ENCODE peak calls at places on chromosomes 5 and 9, in seven cellular contexts. Q is transverse colon; F is CD8-positive, alpha-beta T cell; O is A549; A is aorta; U is cardiac muscle cell; I is colonic mucosa. W is an unnamed sample.

GRCh38 chr9:10396641-10397040 is 216.2 kb downstream of the PTPRD start:
- DNase-seq in Q (no peak), F (no peak), O (no peak), A (no peak), U (no peak), I (no peak), W (no peak)

GRCh38 chr9:120998111-120998510 is 52.0 kb downstream of the C5 start:
- DNase-seq in Q (no peak), F (no peak), O (no peak), A (no peak), U (no peak), I (no peak), W (no peak)

GRCh38 chr9:114880276-114880891 is 50.0 kb downstream of the TNFSF8 start:
- DNase-seq in Q (no peak), F (no peak), O (no peak), A (no peak), U (no peak), I (no peak), W (no peak)

GRCh38 chr9:18861599-18862546 is 171.1 kb downstream of the SAXO1 start:
- DNase-seq in Q (no peak), F (no peak), O (no peak), A (peak; percentile 83), U (peak; percentile 27), I (no peak), W (peak; percentile 7)

GRCh38 chr9:110189001-110189400 is 19.0 kb downstream of the C9orf152 start:
- DNase-seq in Q (peak; percentile 77), F (no peak), O (no peak), A (no peak), U (no peak), I (peak; percentile 78), W (no peak)

GRCh38 chr5:73630760-73631159 is 4.8 kb downstream of the ARHGEF28 start:
- DNase-seq in Q (no peak), F (no peak), O (no peak), A (no peak), U (no peak), I (no peak), W (no peak)

GRCh38 chr5:56175465-56175864 is 57.7 kb downstream of the ANKRD55 start:
- DNase-seq in Q (no peak), F (no peak), O (no peak), A (no peak), U (peak; percentile 26), I (no peak), W (no peak)

GRCh38 chr5:115170924-115171510 is 1.3 kb upstream of the TRIM36 start:
- DNase-seq in Q (no peak), F (no peak), O (no peak), A (no peak), U (no peak), I (no peak), W (no peak)

GRCh38 chr9:86175743-86176456 is 76.5 kb upstream of the GOLM1 start:
- DNase-seq in Q (no peak), F (no peak), O (no peak), A (no peak), U (no peak), I (no peak), W (no peak)

GRCh38 chr9:27861887-27862286 is 288.6 kb upstream of the C9orf72 start:
- DNase-seq in Q (no peak), F (no peak), O (no peak), A (no peak), U (no peak), I (no peak), W (no peak)

GRCh38 chr9:28970241-28970654 is 1397.0 kb upstream of the C9orf72 start:
- DNase-seq in Q (no peak), F (no peak), O (no peak), A (no peak), U (no peak), I (no peak), W (peak; percentile 87)

GRCh38 chr9:133421615-133422542 is at the start of gene ADAMTS13:
- DNase-seq in Q (no peak), F (no peak), O (peak; percentile 58), A (no peak), U (no peak), I (no peak), W (no peak)

GRCh38 chr9:70410368-70410767 is 4.1 kb downstream of the KLF9 start:
- DNase-seq in Q (no peak), F (no peak), O (no peak), A (no peak), U (no peak), I (peak; percentile 48), W (no peak)

GRCh38 chr9:10265102-10265708 is 347.6 kb downstream of the PTPRD start:
- DNase-seq in Q (no peak), F (no peak), O (no peak), A (no peak), U (no peak), I (no peak), W (no peak)

GRCh38 chr9:13020141-13020540 is 245.3 kb downstream of the LURAP1L start:
- DNase-seq in Q (no peak), F (no peak), O (no peak), A (no peak), U (no peak), I (no peak), W (no peak)

GRCh38 chr5:132422720-132423442 is 53.4 kb downstream of the SLC22A5 start:
- DNase-seq in Q (peak; percentile 87), F (no peak), O (no peak), A (no peak), U (peak; percentile 55), I (peak; percentile 93), W (no peak)
- H3K4me1 ChIP-seq in Q (peaks cover 95% of the 10 kb centered on the region), F (peaks cover 91% of the 10 kb centered on the region), O (peaks cover 51% of the 10 kb centered on the region), A (no peaks in the 10 kb centered on the region), U (peaks cover 19% of the 10 kb centered on the region), I (peaks cover 59% of the 10 kb centered on the region), W (no peaks in the 10 kb centered on the region)

GRCh38 chr5:64330728-64331231 is 165.1 kb downstream of the RNF180 start:
- DNase-seq in Q (no peak), F (no peak), O (no peak), A (peak; percentile 69), U (no peak), I (no peak), W (no peak)

GRCh38 chr5:64333891-64334290 is 168.2 kb downstream of the RNF180 start:
- DNase-seq in Q (no peak), F (no peak), O (no peak), A (no peak), U (no peak), I (no peak), W (no peak)

DNA sequence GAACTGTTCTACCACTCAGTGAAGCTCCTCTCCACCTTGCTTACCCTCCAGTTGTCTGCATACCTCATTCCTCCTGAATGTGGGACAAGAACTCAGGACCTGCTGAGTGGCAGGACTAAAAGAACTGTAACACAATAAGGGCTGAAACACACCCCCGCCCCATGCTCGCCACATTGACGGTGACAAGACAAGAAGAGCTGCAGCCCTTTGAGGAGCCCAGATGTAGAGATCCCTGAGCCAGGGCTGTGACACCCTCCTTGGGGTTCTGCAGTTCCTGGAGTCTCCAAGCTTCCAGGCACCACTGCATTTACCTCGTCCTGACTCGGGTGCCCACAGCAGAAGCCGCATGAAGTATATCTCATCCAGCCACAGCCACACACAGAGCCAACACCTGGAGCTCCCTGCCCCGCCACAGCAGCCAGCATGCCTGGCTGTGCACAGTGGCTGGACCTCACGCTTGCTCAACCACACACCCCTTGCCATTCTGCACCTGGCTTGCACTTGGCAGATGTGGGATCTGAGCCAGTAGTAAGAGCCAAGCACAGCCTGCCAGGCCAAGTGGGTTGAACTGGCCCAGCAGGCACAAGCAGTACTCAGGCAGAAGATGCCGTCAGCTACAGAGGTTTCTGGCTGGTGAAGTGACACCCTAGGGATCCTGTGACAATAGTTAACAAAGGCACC is 166.1 kb downstream of the RNF180 start:
- DNase-seq in Q (no peak), F (no peak), O (no peak), A (peak; percentile 72), U (no peak), I (no peak), W (no peak)
- H3K27ac ChIP-seq in Q (no peak overlapping the region), F (no peak overlapping the region), O (no peak overlapping the region), A (no peak overlapping the region), U (no peak overlapping the region), I (no peak overlapping the region), W (no peak overlapping the region)

GRCh38 chr5:78362220-78362619 is 1.8 kb downstream of the SCAMP1 start:
- DNase-seq in Q (no peak), F (no peak), O (no peak), A (no peak), U (no peak), I (no peak), W (no peak)
- H3K4me3 ChIP-seq in Q (no peak overlapping the region), F (no peak overlapping the region), O (no peak overlapping the region), A (no peak overlapping the region), U (peak overlapping the region; percentile 84), I (no peak overlapping the region), W (no peak overlapping the region)

GRCh38 chr5:42360641-42361320 is 62.5 kb upstream of the GHR start:
- DNase-seq in Q (no peak), F (no peak), O (no peak), A (no peak), U (peak; percentile 14), I (no peak), W (peak; percentile 25)

GRCh38 chr5:42366051-42366450 is 57.2 kb upstream of the GHR start:
- DNase-seq in Q (no peak), F (no peak), O (no peak), A (no peak), U (no peak), I (no peak), W (no peak)

GRCh38 chr5:42361321-42361688 is 61.9 kb upstream of the GHR start:
- DNase-seq in Q (no peak), F (no peak), O (no peak), A (no peak), U (no peak), I (no peak), W (no peak)

DNA sequence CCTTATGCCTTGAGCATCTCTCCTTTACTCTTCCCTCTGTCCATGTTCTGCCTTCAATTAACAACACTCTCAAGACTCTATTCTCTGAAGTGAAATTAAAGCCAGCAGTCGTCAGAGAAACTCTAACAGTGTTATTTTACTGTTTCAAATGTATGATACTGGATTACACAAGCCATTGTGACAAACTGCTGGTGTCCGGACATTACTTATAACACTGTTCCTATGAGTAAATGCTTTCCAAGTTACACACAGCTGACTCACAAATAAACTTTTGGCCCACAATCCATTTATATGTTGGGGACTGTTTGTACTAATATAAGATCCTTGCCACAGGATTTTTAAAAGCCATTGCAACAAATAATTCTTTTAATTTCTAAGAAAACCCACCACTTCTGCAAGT is 63.2 kb upstream of the GHR start:
- DNase-seq in Q (no peak), F (no peak), O (no peak), A (no peak), U (no peak), I (no peak), W (no peak)
- H3K4me1 ChIP-seq in Q (no peaks in the 10 kb centered on the region), F (no peaks in the 10 kb centered on the region), O (no peaks in the 10 kb centered on the region), A (no peaks in the 10 kb centered on the region), U (peaks cover 5% of the 10 kb centered on the region), I (no peaks in the 10 kb centered on the region), W (no peaks in the 10 kb centered on the region)

GRCh38 chr5:80299601-80300000 is 20.2 kb upstream of the SPZ1 start:
- DNase-seq in Q (no peak), F (no peak), O (no peak), A (peak; percentile 72), U (no peak), I (no peak), W (no peak)
- H3K27ac ChIP-seq in Q (no peak overlapping the region), F (no peak overlapping the region), O (no peak overlapping the region), A (no peak overlapping the region), U (no peak overlapping the region), I (no peak overlapping the region), W (no peak overlapping the region)

GRCh38 chr9:117084221-117084620 is 330.6 kb downstream of the ASTN2 start:
- DNase-seq in Q (no peak), F (no peak), O (no peak), A (no peak), U (no peak), I (no peak), W (no peak)
- H3K4me3 ChIP-seq in Q (no peak overlapping the region), F (no peak overlapping the region), O (no peak overlapping the region), A (no peak overlapping the region), U (no peak overlapping the region), I (no peak overlapping the region), W (no peak overlapping the region)

GRCh38 chr5:61304611-61305369 is 27.3 kb upstream of the ZSWIM6 start:
- DNase-seq in Q (peak; percentile 86), F (no peak), O (peak; percentile 80), A (no peak), U (no peak), I (peak; percentile 81), W (no peak)
- H3K4me1 ChIP-seq in Q (peaks cover 11% of the 10 kb centered on the region), F (no peaks in the 10 kb centered on the region), O (peaks cover 76% of the 10 kb centered on the region), A (no peaks in the 10 kb centered on the region), U (no peaks in the 10 kb centered on the region), I (no peaks in the 10 kb centered on the region), W (no peaks in the 10 kb centered on the region)

W was measured in iPS DF 6.9.